ENCODE peak calls at places on chromosome 12, in four cellular contexts. J, P, A and S are unnamed samples. For H3K36me3, the result is how much of the 10 kb centered on the place peaks cover.

GRCh38 chr12:27176765-27177164 is 67.3 kb upstream of the STK38L start:
- DNase-seq in J (no peak), P (peak), A (no peak), S (no peak)

GRCh38 chr12:6957741-6958608 is 6.8 kb downstream of the PTPN6 start:
- DNase-seq in J (no peak), P (no peak), A (no peak), S (no peak)

GRCh38 chr12:69329669-69330428 is 18.3 kb upstream of the LYZ start:
- DNase-seq in J (no peak), P (no peak), A (no peak), S (no peak)

GRCh38 chr12:42360747-42361403 is 34.9 kb downstream of the PPHLN1 start:
- DNase-seq in J (no peak), P (no peak), A (no peak), S (no peak)

GRCh38 chr12:31016057-31016456 is 57.6 kb upstream of the DDX11 start:
- DNase-seq in J (no peak), P (no peak), A (no peak), S (no peak)

GRCh38 chr12:47882796-47883546 is 21.8 kb downstream of the VDR start:
- DNase-seq in J (peak), P (no peak), A (no peak), S (no peak)

GRCh38 chr12:2082321-2082720 is 29.5 kb downstream of the CACNA1C start:
- DNase-seq in J (peak), P (no peak), A (no peak), S (no peak)

GRCh38 chr12:115341442-115341841 is 657.5 kb upstream of the TBX3 start:
- DNase-seq in J (no peak), P (peak), A (no peak), S (no peak)

GRCh38 chr12:132154341-132154761 is 10.1 kb downstream of the NOC4L start:
- DNase-seq in J (no peak), P (no peak), A (no peak), S (no peak)

GRCh38 chr12:56255671-56256070 is 2.5 kb downstream of the ANKRD52 start:
- DNase-seq in J (no peak), P (no peak), A (no peak), S (no peak)
- H3K36me3 ChIP-seq in J (half or more), P (under half), A (half or more), S (half or more)

DNA sequence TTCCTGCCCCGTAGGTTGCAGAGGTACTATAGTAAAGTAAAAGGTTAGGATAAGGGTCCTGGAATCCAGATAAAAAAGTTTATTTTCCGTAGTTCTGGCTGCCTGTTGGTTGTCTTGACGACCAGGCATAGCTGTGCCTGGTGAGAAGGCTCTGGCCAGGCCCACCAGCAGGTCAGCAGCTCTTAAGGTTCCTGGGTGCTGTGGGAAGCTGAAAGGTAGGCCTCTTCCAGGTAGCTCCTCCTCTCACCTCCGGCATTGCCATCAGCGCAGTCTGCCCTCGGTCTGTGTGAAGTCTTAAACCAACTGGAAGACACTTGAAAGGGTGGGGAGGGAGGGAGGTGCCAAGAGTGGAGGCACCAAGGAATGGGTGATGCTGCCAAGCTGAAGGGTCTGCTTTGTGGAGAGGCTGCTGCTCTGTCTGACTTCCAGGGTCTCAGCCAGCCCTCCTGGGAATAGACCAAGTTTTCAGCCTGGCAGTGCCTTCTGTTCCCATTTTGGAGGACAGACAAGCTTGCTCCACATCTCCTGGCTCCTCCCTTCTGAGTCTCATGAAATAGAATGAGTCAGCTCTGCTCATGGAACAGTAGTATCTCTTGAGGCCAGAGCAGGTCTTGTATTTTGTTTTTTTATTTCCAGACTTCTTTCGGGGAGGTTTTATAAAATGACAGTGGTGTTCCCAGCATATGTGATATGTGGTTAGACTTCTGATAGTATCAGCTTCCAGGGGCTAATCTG is 5.2 kb upstream of the ACADS start:
- DNase-seq in J (no peak), P (peak), A (no peak), S (no peak)
- H3K36me3 ChIP-seq in J (half or more), P (under half), A (half or more), S (half or more)

DNA sequence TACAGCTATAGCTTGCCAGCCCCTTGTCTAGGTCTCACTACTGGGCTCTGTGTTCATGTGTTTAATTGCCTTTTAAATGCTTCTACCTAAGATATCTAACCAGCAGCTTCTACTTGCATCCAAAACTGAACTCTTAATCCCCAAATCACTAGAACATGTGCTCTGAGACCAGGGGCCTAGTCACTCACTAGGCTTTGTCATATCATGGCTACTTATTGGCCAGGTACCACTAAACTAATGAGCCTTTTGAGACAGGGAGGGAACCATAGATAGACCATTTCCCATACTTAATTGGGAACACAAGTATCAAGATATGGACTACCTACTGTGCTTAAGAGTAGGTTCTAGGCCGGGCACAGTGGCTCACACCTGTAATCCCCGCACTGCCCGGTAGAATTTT is 6.5 kb downstream of the HSP90B1 start:
- DNase-seq in J (no peak), P (no peak), A (no peak), S (no peak)
- H3K36me3 ChIP-seq in J (half or more), P (under half), A (half or more), S (half or more)

DNA sequence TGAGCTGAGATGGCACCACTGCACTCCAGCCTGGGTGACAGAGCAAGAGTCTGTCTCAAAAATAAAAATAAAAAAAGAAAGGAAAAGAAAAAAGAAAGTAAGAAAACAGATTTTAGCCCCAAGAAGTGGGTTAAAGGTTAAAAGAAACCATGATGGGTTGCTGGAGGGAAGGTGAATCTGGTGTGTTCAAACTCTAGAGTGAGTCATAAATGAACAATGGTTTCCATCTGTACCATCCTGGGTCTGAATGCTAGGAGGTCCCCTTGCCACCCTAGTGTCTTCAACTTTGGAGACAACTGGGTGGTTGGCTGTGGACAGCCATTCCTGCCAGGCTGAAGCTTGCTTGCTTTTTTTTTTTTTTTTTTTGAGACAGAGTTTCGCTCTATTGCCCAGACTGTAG is 1.6 kb upstream of the RPS26 start:
- DNase-seq in J (no peak), P (no peak), A (no peak), S (no peak)
- H3K36me3 ChIP-seq in J (under half), P (under half), A (under half), S (under half)

GRCh38 chr12:57741413-57741789 is 2.9 kb upstream of the AGAP2 start:
- DNase-seq in J (no peak), P (no peak), A (no peak), S (no peak)
- H3K36me3 ChIP-seq in J (under half), P (under half), A (under half), S (under half)

GRCh38 chr12:130875193-130875592 is 3.3 kb downstream of the RAN start:
- DNase-seq in J (no peak), P (no peak), A (no peak), S (no peak)

GRCh38 chr12:130874696-130875095 is 2.8 kb downstream of the RAN start:
- DNase-seq in J (no peak), P (no peak), A (no peak), S (no peak)

GRCh38 chr12:130877333-130877732 is 5.5 kb downstream of the RAN start:
- DNase-seq in J (no peak), P (no peak), A (no peak), S (no peak)

GRCh38 chr12:130876758-130877157 is 4.9 kb downstream of the RAN start:
- DNase-seq in J (no peak), P (no peak), A (no peak), S (no peak)

GRCh38 chr12:130876297-130876696 is 4.4 kb downstream of the RAN start:
- DNase-seq in J (no peak), P (no peak), A (no peak), S (no peak)
- H3K36me3 ChIP-seq in J (under half), P (under half), A (half or more), S (under half)

GRCh38 chr12:76081909-76082308 is 2.6 kb downstream of the NAP1L1 start:
- DNase-seq in J (no peak), P (no peak), A (no peak), S (no peak)

GRCh38 chr12:76075448-76075847 is 9.0 kb downstream of the NAP1L1 start:
- DNase-seq in J (no peak), P (no peak), A (no peak), S (no peak)

GRCh38 chr12:76080729-76081415 is 3.6 kb downstream of the NAP1L1 start:
- DNase-seq in J (peak), P (no peak), A (no peak), S (peak)

GRCh38 chr12:76080017-76080728 is 4.3 kb downstream of the NAP1L1 start:
- DNase-seq in J (no peak), P (peak), A (no peak), S (no peak)

DNA sequence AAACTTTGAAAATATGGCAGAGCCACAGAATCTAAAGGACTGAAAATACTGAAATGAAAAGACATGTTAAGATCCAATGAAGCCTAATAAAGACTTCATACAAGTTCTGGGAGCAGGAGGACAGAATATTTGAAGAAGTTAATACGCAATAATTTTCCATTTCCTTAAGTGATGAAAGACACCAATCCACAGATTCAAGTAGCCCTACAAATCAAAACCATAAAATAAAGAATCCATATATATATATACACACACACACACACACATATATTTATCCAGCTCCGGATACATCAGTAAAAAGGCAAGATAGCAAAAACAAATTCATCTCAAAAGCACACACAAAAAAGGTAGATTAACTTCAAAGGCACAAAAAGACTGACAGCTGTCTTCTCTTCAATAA is 5.7 kb downstream of the NAP1L1 start:
- DNase-seq in J (no peak), P (no peak), A (no peak), S (no peak)
- H3K36me3 ChIP-seq in J (under half), P (under half), A (half or more), S (under half)

GRCh38 chr12:25051171-25051570 is 102.3 kb upstream of the BCAT1 start:
- DNase-seq in J (no peak), P (no peak), A (no peak), S (no peak)
- H3K36me3 ChIP-seq in J (under half), P (under half), A (under half), S (under half)